ENCODE peak calls at places on chromosomes 2 and 18, in six cellular contexts. L, O, V, N, T and G are unnamed samples.

GRCh38 chr2:11024010-11024615 is 112.4 kb downstream of the KCNF1 start:
- DNase-seq in V (no peak), N (no peak), T (peak), O (no peak), L (no peak), G (no peak)

GRCh38 chr2:133641942-133642341 is 73.7 kb upstream of the NCKAP5 start:
- DNase-seq in V (no peak), N (peak), T (no peak), O (no peak), L (no peak), G (no peak)

GRCh38 chr2:218517434-218518206 is 50.5 kb downstream of the USP37 start:
- DNase-seq in V (no peak), L (no peak), O (no peak), N (no peak), T (no peak), G (no peak)

GRCh38 chr18:48859311-48860275 is 91.2 kb downstream of the SMAD7 start:
- DNase-seq in N (no peak), L (peak), V (peak), T (peak), O (no peak), G (peak)

GRCh38 chr2:75833386-75833785 is 122.7 kb upstream of the GCFC2 start:
- DNase-seq in T (no peak), L (no peak), O (no peak), N (peak), V (no peak), G (no peak)

GRCh38 chr2:8753609-8754008 is 71.8 kb downstream of the ID2 start:
- DNase-seq in V (no peak), T (no peak), L (no peak), N (no peak), O (no peak), G (no peak)

GRCh38 chr2:144249035-144249637 is 270.8 kb downstream of the ZEB2 start:
- DNase-seq in V (no peak), O (no peak), L (no peak), N (no peak), T (no peak), G (no peak)

GRCh38 chr2:60964651-60965513 is 52.6 kb upstream of the PEX13 start:
- DNase-seq in L (no peak), T (no peak), O (no peak), V (no peak), N (peak), G (no peak)

GRCh38 chr2:209648714-209649113 is 122.9 kb upstream of the UNC80 start:
- DNase-seq in N (no peak), T (no peak), O (no peak), L (no peak), V (no peak), G (no peak)